ENCODE peak calls at places on chromosome 4, in seven cellular contexts. One of them, this sample, is unnamed.

GRCh38 chr4:102867278-102868152 is 1.3 kb upstream of the CISD2 start:
- DNase-seq in GM12865: peak; percentile 82
- DNase-seq in A673: no peak
- DNase-seq in WTC11: no peak
- DNase-seq in activated B cell treated with CpG ODN at 0.5 μM for 24 hours: no peak
- DNase-seq in CD14-positive monocyte: no peak
- DNase-seq in tibial artery: no peak
- DNase-seq in this sample: no peak

GRCh38 chr4:78242071-78242470 is 184.9 kb downstream of the FRAS1 start:
- DNase-seq in A673: no peak
- DNase-seq in WTC11: no peak
- DNase-seq in CD14-positive monocyte: no peak
- DNase-seq in GM12865: no peak
- DNase-seq in activated B cell treated with CpG ODN at 0.5 μM for 24 hours: no peak
- DNase-seq in tibial artery: no peak
- DNase-seq in this sample: no peak

GRCh38 chr4:1340181-1340747 is 6.7 kb upstream of the UVSSA start:
- DNase-seq in GM12865: no peak
- DNase-seq in activated B cell treated with CpG ODN at 0.5 μM for 24 hours: no peak
- DNase-seq in tibial artery: no peak
- DNase-seq in CD14-positive monocyte: no peak
- DNase-seq in A673: no peak
- DNase-seq in WTC11: no peak
- DNase-seq in this sample: no peak

GRCh38 chr4:24226667-24227066 is 336.8 kb upstream of the PPARGC1A start:
- DNase-seq in A673: no peak
- DNase-seq in WTC11: no peak
- DNase-seq in tibial artery: no peak
- DNase-seq in GM12865: peak; percentile 3
- DNase-seq in CD14-positive monocyte: no peak
- DNase-seq in activated B cell treated with CpG ODN at 0.5 μM for 24 hours: no peak
- DNase-seq in this sample: no peak

GRCh38 chr4:40280586-40280985 is 54.5 kb upstream of the CHRNA9 start:
- DNase-seq in WTC11: no peak
- DNase-seq in tibial artery: no peak
- DNase-seq in A673: no peak
- DNase-seq in GM12865: no peak
- DNase-seq in activated B cell treated with CpG ODN at 0.5 μM for 24 hours: no peak
- DNase-seq in CD14-positive monocyte: no peak
- DNase-seq in this sample: no peak

GRCh38 chr4:169103966-169104412 is 93.9 kb upstream of the CBR4 start:
- DNase-seq in A673: no peak
- DNase-seq in WTC11: peak; percentile 44
- DNase-seq in tibial artery: no peak
- DNase-seq in activated B cell treated with CpG ODN at 0.5 μM for 24 hours: no peak
- DNase-seq in CD14-positive monocyte: no peak
- DNase-seq in GM12865: no peak
- DNase-seq in this sample: no peak

GRCh38 chr4:40247350-40247749 is 50.5 kb downstream of the RHOH start:
- DNase-seq in GM12865: peak; percentile 68
- DNase-seq in WTC11: no peak
- DNase-seq in CD14-positive monocyte: no peak
- DNase-seq in activated B cell treated with CpG ODN at 0.5 μM for 24 hours: no peak
- DNase-seq in tibial artery: no peak
- DNase-seq in A673: no peak
- DNase-seq in this sample: no peak

GRCh38 chr4:182478475-182478874 is 235.3 kb downstream of the TENM3 start:
- DNase-seq in WTC11: no peak
- DNase-seq in CD14-positive monocyte: no peak
- DNase-seq in GM12865: peak; percentile 21
- DNase-seq in activated B cell treated with CpG ODN at 0.5 μM for 24 hours: no peak
- DNase-seq in A673: peak; percentile 75
- DNase-seq in tibial artery: no peak
- DNase-seq in this sample: no peak

GRCh38 chr4:186887211-186887785 is 163.6 kb upstream of the FAT1 start:
- DNase-seq in GM12865: no peak
- DNase-seq in activated B cell treated with CpG ODN at 0.5 μM for 24 hours: no peak
- DNase-seq in A673: peak; percentile 97
- DNase-seq in CD14-positive monocyte: no peak
- DNase-seq in tibial artery: no peak
- DNase-seq in WTC11: no peak
- DNase-seq in this sample: no peak

GRCh38 chr4:152690706-152691651 is 11.2 kb upstream of the TMEM154 start:
- DNase-seq in GM12865: no peak
- DNase-seq in activated B cell treated with CpG ODN at 0.5 μM for 24 hours: no peak
- DNase-seq in WTC11: no peak
- DNase-seq in A673: no peak
- DNase-seq in tibial artery: no peak
- DNase-seq in CD14-positive monocyte: no peak
- DNase-seq in this sample: no peak

GRCh38 chr4:148017801-148018200 is 285.9 kb downstream of the ARHGAP10 start:
- DNase-seq in A673: peak; percentile 23
- DNase-seq in CD14-positive monocyte: no peak
- DNase-seq in GM12865: no peak
- DNase-seq in WTC11: no peak
- DNase-seq in tibial artery: no peak
- DNase-seq in activated B cell treated with CpG ODN at 0.5 μM for 24 hours: no peak
- DNase-seq in this sample: no peak

GRCh38 chr4:16890651-16891050 is 7.8 kb downstream of the LDB2 start:
- DNase-seq in activated B cell treated with CpG ODN at 0.5 μM for 24 hours: no peak
- DNase-seq in GM12865: peak; percentile 12
- DNase-seq in tibial artery: no peak
- DNase-seq in CD14-positive monocyte: no peak
- DNase-seq in A673: no peak
- DNase-seq in WTC11: no peak
- DNase-seq in this sample: no peak

GRCh38 chr4:15695240-15695699 is 7.6 kb upstream of the BST1 start:
- DNase-seq in GM12865: no peak
- DNase-seq in activated B cell treated with CpG ODN at 0.5 μM for 24 hours: no peak
- DNase-seq in CD14-positive monocyte: no peak
- DNase-seq in WTC11: peak; percentile 23
- DNase-seq in tibial artery: no peak
- DNase-seq in A673: no peak
- DNase-seq in this sample: no peak

GRCh38 chr4:127335732-127336131 is 297.0 kb upstream of the INTU start:
- DNase-seq in tibial artery: no peak
- DNase-seq in GM12865: no peak
- DNase-seq in activated B cell treated with CpG ODN at 0.5 μM for 24 hours: no peak
- DNase-seq in WTC11: no peak
- DNase-seq in CD14-positive monocyte: no peak
- DNase-seq in A673: no peak
- DNase-seq in this sample: no peak
- TF ChIP-seq CTCF in tibial artery: no peak
- TF ChIP-seq CTCF in GM12865: no peak
- TF ChIP-seq CTCF in activated B cell treated with CpG ODN at 0.5 μM for 24 hours: no peak
- TF ChIP-seq CTCF in WTC11: no peak
- TF ChIP-seq CTCF in CD14-positive monocyte: no peak
- TF ChIP-seq CTCF in A673: no peak
- TF ChIP-seq CTCF in this sample: no peak

GRCh38 chr4:73870260-73870659 is 1.1 kb downstream of the CXCL1 start:
- DNase-seq in CD14-positive monocyte: no peak
- DNase-seq in tibial artery: no peak
- DNase-seq in A673: no peak
- DNase-seq in WTC11: no peak
- DNase-seq in GM12865: no peak
- DNase-seq in activated B cell treated with CpG ODN at 0.5 μM for 24 hours: no peak
- DNase-seq in this sample: no peak
- TF ChIP-seq CTCF in CD14-positive monocyte: no peak
- TF ChIP-seq CTCF in tibial artery: no peak
- TF ChIP-seq CTCF in A673: no peak
- TF ChIP-seq CTCF in WTC11: no peak
- TF ChIP-seq CTCF in GM12865: no peak
- TF ChIP-seq CTCF in activated B cell treated with CpG ODN at 0.5 μM for 24 hours: no peak
- TF ChIP-seq CTCF in this sample: no peak

GRCh38 chr4:88001871-88002270 is 5.6 kb upstream of the PKD2 start:
- DNase-seq in tibial artery: no peak
- DNase-seq in WTC11: no peak
- DNase-seq in activated B cell treated with CpG ODN at 0.5 μM for 24 hours: no peak
- DNase-seq in CD14-positive monocyte: no peak
- DNase-seq in A673: no peak
- DNase-seq in GM12865: no peak
- DNase-seq in this sample: no peak
- TF ChIP-seq CTCF in tibial artery: no peak
- TF ChIP-seq CTCF in WTC11: no peak
- TF ChIP-seq CTCF in activated B cell treated with CpG ODN at 0.5 μM for 24 hours: no peak
- TF ChIP-seq CTCF in CD14-positive monocyte: no peak
- TF ChIP-seq CTCF in A673: no peak
- TF ChIP-seq CTCF in GM12865: no peak
- TF ChIP-seq CTCF in this sample: no peak

DNA sequence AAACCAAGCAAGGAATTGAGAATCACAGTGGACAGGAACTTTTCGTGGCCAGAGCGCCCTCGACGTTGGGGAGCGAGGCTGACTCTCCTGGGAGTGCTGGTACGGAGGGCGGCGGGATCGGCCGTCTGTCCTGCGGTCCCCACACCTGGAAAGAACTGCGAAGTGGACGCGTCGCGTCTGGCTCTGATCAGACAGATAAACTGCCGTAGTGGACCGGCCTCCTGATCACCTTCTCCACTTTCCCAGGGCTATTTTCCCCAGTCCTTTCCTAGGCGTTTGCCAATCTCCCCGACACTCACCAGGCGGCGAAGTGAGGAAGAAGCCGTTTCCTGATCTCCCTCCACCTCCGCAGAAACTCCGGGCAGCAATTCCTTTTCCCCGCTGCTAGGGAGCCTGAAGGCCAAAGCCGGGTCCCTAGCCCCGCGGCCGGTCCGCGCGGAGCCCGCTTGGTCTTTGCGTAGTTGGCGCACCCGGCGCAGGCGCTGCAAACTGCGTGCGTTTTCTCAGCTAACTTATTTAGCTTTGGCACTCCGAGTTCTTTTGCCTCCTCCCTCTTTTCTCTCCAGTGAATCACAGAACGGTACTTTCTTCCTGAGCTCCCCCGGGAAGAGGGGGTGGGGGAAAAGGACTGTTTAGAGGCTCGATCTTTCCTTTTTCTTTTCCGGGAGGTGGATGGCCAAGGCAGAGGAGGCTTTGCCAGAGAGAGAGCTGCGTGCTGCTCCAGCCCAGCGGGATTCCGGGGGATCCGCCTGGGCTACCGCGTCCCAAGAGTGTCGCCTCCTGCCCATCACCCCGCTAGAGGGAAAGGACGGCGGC is at the start of gene ARSJ:
- DNase-seq in CD14-positive monocyte: no peak
- DNase-seq in tibial artery: peak; percentile 80
- DNase-seq in WTC11: peak; percentile 72
- DNase-seq in A673: peak; percentile 72
- DNase-seq in GM12865: peak; percentile 18
- DNase-seq in activated B cell treated with CpG ODN at 0.5 μM for 24 hours: no peak
- DNase-seq in this sample: peak; percentile 36
- TF ChIP-seq CTCF in CD14-positive monocyte: no peak
- TF ChIP-seq CTCF in tibial artery: no peak
- TF ChIP-seq CTCF in WTC11: no peak
- TF ChIP-seq CTCF in A673: peak; percentile 21
- TF ChIP-seq CTCF in GM12865: no peak
- TF ChIP-seq CTCF in activated B cell treated with CpG ODN at 0.5 μM for 24 hours: no peak
- TF ChIP-seq CTCF in this sample: no peak

This sample was measured in mesothelial cell of epicardium.